ENCODE peak calls at places on chromosomes 6 and 20, in eight cellular contexts. P is testis, L is uterus, S is neural progenitor cell, Y is heart left ventricle, I is HepG2, Z is lower lobe of right lung, N is hepatocyte. H is an unnamed sample.

GRCh38 chr6:79605061-79605460 is 26.1 kb upstream of the SH3BGRL2 start:
- DNase-seq in P (no peak), L (no peak), S (no peak), Y (no peak), I (no peak), Z (no peak), N (no peak), H (no peak)

GRCh38 chr20:48603819-48604405 is 223.9 kb downstream of the PREX1 start:
- DNase-seq in P (no peak), L (no peak), S (no peak), Y (no peak), I (no peak), Z (peak), N (no peak), H (no peak)

GRCh38 chr20:47143658-47144057 is 212.8 kb downstream of the ZMYND8 start:
- DNase-seq in P (no peak), L (no peak), S (no peak), Y (no peak), I (no peak), Z (no peak), N (no peak), H (no peak)

GRCh38 chr6:52877168-52877567 is 32.3 kb downstream of the GSTA3 start:
- DNase-seq in P (no peak), L (no peak), S (no peak), Y (no peak), I (no peak), Z (no peak), N (peak), H (no peak)

GRCh38 chr6:21494505-21494904 is 99.0 kb upstream of the SOX4 start:
- DNase-seq in P (no peak), L (no peak), S (no peak), Y (no peak), I (no peak), Z (no peak), N (no peak), H (no peak)

GRCh38 chr20:36720510-36720909 is 25.4 kb downstream of the NDRG3 start:
- DNase-seq in P (no peak), L (no peak), S (no peak), Y (no peak), I (no peak), Z (no peak), N (no peak), H (no peak)

GRCh38 chr20:16713056-16713455 is 16.8 kb upstream of the SNRPB2 start:
- DNase-seq in P (no peak), L (no peak), S (no peak), Y (no peak), I (no peak), Z (no peak), N (no peak), H (no peak)

GRCh38 chr20:61749406-61750075 is 316.1 kb downstream of the TAF4 start:
- DNase-seq in P (no peak), L (no peak), S (no peak), Y (no peak), I (no peak), Z (peak), N (no peak), H (no peak)

GRCh38 chr6:158283304-158284005 is 28.8 kb upstream of the TULP4 start:
- DNase-seq in P (peak), L (no peak), S (peak), Y (no peak), I (no peak), Z (no peak), N (no peak), H (no peak)

GRCh38 chr6:3484240-3484639 is 27.4 kb upstream of the SLC22A23 start:
- DNase-seq in P (no peak), L (no peak), S (no peak), Y (no peak), I (no peak), Z (no peak), N (no peak), H (no peak)

GRCh38 chr6:41578714-41579610 is 32.8 kb downstream of the FOXP4 start:
- DNase-seq in P (no peak), L (no peak), S (peak), Y (no peak), I (no peak), Z (no peak), N (no peak), H (no peak)

GRCh38 chr20:14919473-14920157 is 582.2 kb upstream of the FLRT3 start:
- DNase-seq in P (no peak), L (no peak), S (peak), Y (no peak), I (no peak), Z (peak), N (peak), H (no peak)

GRCh38 chr20:47146703-47147102 is 209.8 kb downstream of the ZMYND8 start:
- DNase-seq in P (no peak), L (no peak), S (peak), Y (no peak), I (peak), Z (no peak), N (no peak), H (no peak)

GRCh38 chr6:54847799-54848597 is 1.4 kb downstream of the FAM83B start:
- DNase-seq in P (no peak), L (no peak), S (no peak), Y (no peak), I (no peak), Z (no peak), N (peak), H (no peak)

GRCh38 chr6:167056370-167056769 is 57.2 kb downstream of the CEP43 start:
- DNase-seq in P (no peak), L (no peak), S (no peak), Y (no peak), I (no peak), Z (no peak), N (no peak), H (no peak)

GRCh38 chr20:24960302-24960801 is 11.3 kb downstream of the CST7 start:
- DNase-seq in P (no peak), L (no peak), S (no peak), Y (no peak), I (no peak), Z (peak), N (no peak), H (no peak)

GRCh38 chr6:111832833-111833418 is 40.3 kb downstream of the FYN start:
- DNase-seq in P (no peak), L (no peak), S (no peak), Y (no peak), I (no peak), Z (no peak), N (no peak), H (no peak)

GRCh38 chr6:88629838-88630462 is 333.5 kb downstream of the RNGTT start:
- DNase-seq in P (no peak), L (no peak), S (peak), Y (no peak), I (no peak), Z (no peak), N (no peak), H (no peak)

GRCh38 chr6:4603291-4603690 is 172.9 kb upstream of the CDYL start:
- DNase-seq in P (peak), L (no peak), S (no peak), Y (no peak), I (no peak), Z (peak), N (peak), H (no peak)

GRCh38 chr6:149840345-149841075 is 23.6 kb downstream of the LRP11 start:
- DNase-seq in P (peak), L (peak), S (peak), Y (peak), I (peak), Z (peak), N (peak), H (no peak)

GRCh38 chr6:124158024-124158423 is 354.4 kb downstream of the NKAIN2 start:
- DNase-seq in P (no peak), L (no peak), S (peak), Y (no peak), I (no peak), Z (no peak), N (no peak), H (no peak)

DNA sequence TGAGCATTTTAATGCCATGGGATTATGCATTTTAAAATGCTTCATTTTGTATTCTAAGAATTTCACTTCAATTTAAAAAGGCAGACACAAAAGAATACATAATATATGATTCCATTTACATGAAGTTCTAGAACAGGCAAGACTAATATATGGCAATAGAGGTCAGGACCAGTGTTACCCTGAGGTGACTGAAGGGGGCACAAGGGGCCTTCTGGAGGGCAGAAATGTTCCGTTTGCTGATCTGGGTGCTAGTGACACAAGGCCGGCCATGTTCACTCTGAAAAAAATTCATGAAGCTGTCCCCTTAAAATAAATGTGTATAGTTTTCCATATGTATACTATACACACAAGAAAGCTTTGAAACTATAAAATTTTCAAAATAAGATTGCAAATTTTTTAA is 28.5 kb downstream of the TASP1 start:
- DNase-seq in P (no peak), L (no peak), S (peak), Y (no peak), I (peak), Z (no peak), N (peak), H (no peak)
- TF ChIP-seq CTCF in P (no peak), L (no peak), S (peak), Y (no peak), I (peak), Z (no peak), N (no peak), H (no peak)

DNA sequence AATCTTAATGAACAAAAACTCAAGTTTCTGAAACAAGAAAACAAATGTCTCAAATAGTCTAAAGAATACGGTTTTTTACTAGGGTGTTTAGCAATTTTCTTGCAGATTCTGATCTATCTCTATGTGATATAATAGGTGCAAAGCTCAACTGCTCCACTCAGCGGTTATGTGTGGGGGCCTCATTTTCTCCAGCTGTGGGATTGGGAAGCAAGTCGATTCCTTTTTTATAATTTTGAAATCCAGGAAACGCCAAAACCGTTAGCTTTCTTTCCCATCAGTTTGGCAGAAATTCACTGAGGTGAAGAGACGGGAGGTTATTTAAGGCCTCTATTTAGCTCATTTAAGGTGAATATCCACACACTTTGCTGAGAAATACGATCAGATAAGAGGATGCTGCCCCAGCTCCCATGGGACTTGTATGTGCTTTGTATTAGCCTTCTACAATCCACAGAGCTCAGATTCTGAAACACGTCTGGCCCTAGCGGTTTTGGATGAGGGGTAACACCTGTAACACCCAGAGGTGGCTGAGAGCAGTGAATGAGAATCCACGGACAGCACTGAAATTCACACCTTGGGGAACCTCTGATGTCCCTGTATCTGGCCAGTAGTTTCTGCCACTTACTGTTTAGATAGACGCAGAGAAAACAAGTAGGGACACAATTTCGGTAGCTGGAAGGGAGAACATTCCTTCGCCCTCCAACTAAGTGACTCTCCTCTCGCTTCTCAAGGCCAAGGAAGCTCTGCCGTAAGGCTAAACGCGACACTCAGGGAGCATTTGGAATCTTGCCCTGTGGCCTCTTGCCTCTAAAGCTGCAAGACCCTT is 6.6 kb upstream of the BCAS4 start:
- DNase-seq in P (peak), L (peak), S (no peak), Y (no peak), I (peak), Z (peak), N (peak), H (no peak)
- TF ChIP-seq CTCF in P (peak), L (peak), S (peak), Y (no peak), I (peak), Z (peak), N (peak), H (no peak)

GRCh38 chr6:160679402-160679769 is 15.3 kb upstream of the LPA start:
- DNase-seq in P (peak), L (peak), S (peak), Y (no peak), I (no peak), Z (no peak), N (peak), H (no peak)
- TF ChIP-seq CTCF in P (peak), L (no peak), S (peak), Y (no peak), I (peak), Z (no peak), N (peak), H (no peak)

DNA sequence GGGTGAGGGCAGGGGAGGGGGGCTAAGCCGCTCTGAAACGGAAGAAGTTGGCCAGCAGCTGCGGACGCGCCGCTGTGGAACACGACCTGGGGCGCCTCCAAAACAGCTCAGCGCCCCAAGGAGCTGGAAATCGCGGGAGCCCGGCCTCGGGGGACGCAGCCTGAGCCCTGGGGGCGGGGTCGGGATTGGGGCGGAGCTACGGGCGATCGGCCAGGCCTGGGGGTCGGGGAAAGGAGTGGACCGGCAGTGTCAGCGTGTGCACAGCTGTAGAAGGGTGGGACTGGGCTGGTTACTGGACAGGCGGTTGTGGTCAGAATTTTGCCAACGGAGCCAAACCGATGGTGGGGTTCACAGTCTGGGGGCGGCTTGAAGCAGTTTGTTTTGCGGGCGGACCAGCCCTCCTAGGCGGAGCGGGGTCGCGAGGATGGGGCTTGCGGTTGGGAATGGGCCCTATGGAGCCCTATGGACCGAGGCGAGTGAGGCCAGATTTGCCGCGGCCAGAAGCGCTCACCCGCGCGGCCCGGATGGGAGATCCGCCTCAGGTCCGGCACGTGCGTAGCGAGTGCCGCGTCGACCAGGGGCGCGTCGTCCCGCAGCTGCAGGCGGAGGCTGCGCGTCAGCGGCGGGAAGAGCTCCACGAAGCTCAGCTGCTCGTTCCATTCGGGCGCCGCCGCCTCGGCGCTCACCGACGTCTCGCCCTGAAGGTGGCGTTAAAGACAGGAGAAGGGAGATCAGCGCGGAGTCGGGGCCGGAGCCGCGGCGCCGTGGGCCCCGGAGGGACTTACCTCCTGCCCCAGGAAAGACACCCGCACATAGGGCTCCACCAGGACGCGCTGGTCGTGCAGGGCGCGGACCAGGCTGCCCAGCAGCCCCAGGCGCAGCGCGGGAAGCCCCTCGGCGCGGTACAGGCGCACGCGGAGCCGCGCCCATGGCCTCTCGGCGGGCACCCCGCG is 14.3 kb upstream of the SPAG4 start:
- DNase-seq in P (peak), L (peak), S (peak), Y (peak), I (peak), Z (peak), N (peak), H (no peak)
- TF ChIP-seq CTCF in P (peak), L (peak), S (peak), Y (peak), I (peak), Z (peak), N (peak), H (no peak)

DNA sequence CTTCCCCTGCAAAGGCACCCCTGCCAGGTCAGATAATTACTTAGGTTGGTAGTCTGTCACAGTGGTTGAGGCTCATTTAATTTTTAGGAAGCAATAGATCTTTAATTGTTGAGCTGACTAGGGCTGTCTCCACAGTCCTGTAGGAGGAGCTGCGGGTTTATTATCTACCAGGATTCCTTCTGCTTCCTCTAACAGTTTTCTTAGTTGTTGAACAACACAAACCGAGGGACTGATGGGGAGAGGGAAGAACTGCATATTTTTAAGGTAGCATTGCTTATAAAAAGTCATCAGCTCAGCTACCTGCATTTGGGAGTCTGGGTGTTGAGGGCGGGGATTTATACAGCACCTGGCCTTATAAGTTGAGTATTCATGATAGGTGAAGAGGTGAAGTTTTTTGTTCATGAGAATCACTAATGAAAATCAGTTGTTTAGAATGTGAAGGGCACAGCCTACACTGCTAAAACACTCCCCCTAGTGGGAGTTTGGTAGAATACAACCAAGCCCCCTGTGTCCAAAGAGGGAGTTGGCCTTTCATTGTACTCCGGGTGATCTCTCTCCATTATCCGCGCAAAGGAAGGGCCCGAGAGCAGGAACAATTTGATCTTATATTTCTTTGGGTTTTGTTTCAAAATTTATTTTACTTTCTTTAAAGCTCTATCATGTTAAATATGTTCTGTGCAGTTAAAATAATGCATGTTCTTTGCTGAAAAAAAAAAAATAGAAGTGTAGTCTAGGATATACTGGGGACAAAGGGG is 69.6 kb downstream of the SSR1 start:
- DNase-seq in P (peak), L (no peak), S (peak), Y (no peak), I (peak), Z (peak), N (peak), H (no peak)
- TF ChIP-seq CTCF in P (peak), L (peak), S (peak), Y (peak), I (peak), Z (peak), N (peak), H (peak)

GRCh38 chr6:117265425-117266266 is at the start of gene VGLL2:
- DNase-seq in P (peak), L (no peak), S (peak), Y (no peak), I (peak), Z (peak), N (peak), H (no peak)
- TF ChIP-seq CTCF in P (no peak), L (no peak), S (peak), Y (no peak), I (peak), Z (no peak), N (peak), H (no peak)

GRCh38 chr6:35178012-35178411 is 35.7 kb upstream of the SCUBE3 start:
- DNase-seq in P (no peak), L (no peak), S (no peak), Y (no peak), I (no peak), Z (no peak), N (no peak), H (no peak)

GRCh38 chr6:35177586-35177985 is 36.2 kb upstream of the SCUBE3 start:
- DNase-seq in P (no peak), L (no peak), S (no peak), Y (no peak), I (no peak), Z (no peak), N (no peak), H (no peak)

GRCh38 chr6:35181313-35181932 is 32.3 kb upstream of the SCUBE3 start:
- DNase-seq in P (peak), L (no peak), S (no peak), Y (no peak), I (no peak), Z (no peak), N (no peak), H (no peak)

GRCh38 chr6:35177139-35177538 is 36.0 kb upstream of the TCP11 start:
- DNase-seq in P (no peak), L (no peak), S (no peak), Y (no peak), I (no peak), Z (no peak), N (no peak), H (no peak)

DNA sequence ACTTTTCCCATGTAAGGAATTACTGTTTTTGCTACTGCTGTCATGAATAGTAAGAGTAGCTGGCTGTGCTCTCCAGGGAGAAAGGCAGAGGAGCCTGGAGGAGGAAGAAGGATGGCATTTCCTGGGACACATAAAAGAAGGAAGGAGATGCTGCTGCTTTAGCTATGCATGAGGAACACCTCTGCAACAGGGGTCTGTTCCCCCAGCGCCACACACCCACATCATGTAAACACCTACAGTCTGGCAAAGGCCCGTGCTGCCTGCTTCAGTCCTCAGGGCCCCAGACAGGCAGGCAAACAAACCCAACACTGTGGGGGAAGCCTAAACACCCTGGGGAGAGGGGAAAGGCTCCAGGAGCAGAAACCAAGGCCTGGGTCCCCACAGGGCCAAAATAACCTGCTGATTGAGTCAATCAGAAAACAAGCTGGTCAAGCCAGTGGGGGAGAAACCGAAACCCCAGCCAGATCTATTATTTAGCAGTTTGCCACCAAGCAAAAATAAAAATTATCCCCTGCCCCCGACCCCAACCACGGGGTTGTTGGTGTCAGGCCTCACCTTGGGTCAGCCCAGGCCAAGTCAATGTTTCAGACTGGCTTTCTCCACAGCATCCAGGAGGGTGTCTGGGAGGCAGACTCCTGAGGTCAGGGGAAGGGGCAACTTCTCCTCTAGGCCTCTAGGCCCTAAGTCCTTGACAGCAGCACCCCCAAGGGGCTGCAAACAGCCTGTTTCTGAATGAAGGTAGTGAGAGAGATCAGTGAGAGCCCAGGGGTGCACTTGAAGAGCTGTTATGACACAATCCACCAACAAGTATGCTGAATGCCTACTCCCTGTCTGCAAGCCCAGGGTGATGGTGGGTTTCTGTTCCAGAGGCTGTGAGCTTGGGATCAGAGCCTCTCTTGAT is 34.6 kb upstream of the SCUBE3 start:
- DNase-seq in P (no peak), L (no peak), S (peak), Y (no peak), I (no peak), Z (no peak), N (no peak), H (no peak)
- TF ChIP-seq CTCF in P (no peak), L (no peak), S (peak), Y (no peak), I (peak), Z (no peak), N (no peak), H (no peak)

GRCh38 chr6:69105288-69105687 is 470.2 kb downstream of the ADGRB3 start:
- DNase-seq in P (no peak), L (no peak), S (no peak), Y (no peak), I (no peak), Z (no peak), N (no peak), H (no peak)
- TF ChIP-seq CTCF in P (no peak), L (no peak), S (peak), Y (no peak), I (no peak), Z (no peak), N (no peak), H (no peak)

H was measured in omental fat pad.